ENCODE peak calls at places on chromosomes 2 and 18, in nine cellular contexts. L is AG04449; S is H4; Y is NCI-H2081; H is memory B cell; O is naive thymus-derived CD8-positive, alpha-beta T cell; D is HTR-8/SVneo; G is kidney; W is activated T-cell treated with anti-CD3 and anti-CD28 coated beads for 1 hour. Z is an unnamed sample.
A peak's percentile ranks its signal among the peaks of the same experiment; 100 is the strongest.

GRCh38 chr2:98486374-98486981 is 41.8 kb downstream of the INPP4A start:
- DNase-seq in S (no peak), G (no peak), H (no peak), O (no peak), L (no peak), D (no peak), Y (no peak), W (no peak), Z (no peak)

GRCh38 chr2:203824653-203825052 is 42.9 kb upstream of the CTLA4 start:
- DNase-seq in S (no peak), W (no peak), D (no peak), O (no peak), Y (no peak), G (no peak), H (no peak), L (no peak), Z (no peak)

GRCh38 chr2:57908736-57909161 is 137.9 kb upstream of the VRK2 start:
- DNase-seq in D (no peak), L (no peak), H (no peak), Y (no peak), W (no peak), G (no peak), O (no peak), S (no peak), Z (no peak)

GRCh38 chr2:156333951-156334495 is 1.5 kb upstream of the NR4A2 start:
- DNase-seq in L (no peak), S (peak; percentile 17), D (peak; percentile 22), Y (peak; percentile 81), W (no peak), H (peak; percentile 78), G (peak; percentile 93), O (peak; percentile 85), Z (peak; percentile 88)

GRCh38 chr18:50475538-50476193 is 84.2 kb upstream of the MAPK4 start:
- DNase-seq in G (no peak), S (no peak), H (no peak), L (no peak), D (no peak), Y (no peak), W (no peak), O (no peak), Z (no peak)

GRCh38 chr2:16176971-16177480 is 236.7 kb downstream of the MYCN start:
- DNase-seq in L (no peak), O (no peak), H (no peak), S (no peak), Y (no peak), W (no peak), D (no peak), G (no peak), Z (no peak)

GRCh38 chr2:1804865-1805264 is 60.5 kb upstream of the PXDN start:
- DNase-seq in H (no peak), D (no peak), Y (no peak), S (no peak), L (no peak), G (peak; percentile 20), W (no peak), O (no peak), Z (peak; percentile 21)

GRCh38 chr2:240993446-240994160 is 4.8 kb upstream of the SNED1 start:
- DNase-seq in O (no peak), H (no peak), Y (no peak), D (no peak), W (no peak), S (no peak), G (peak; percentile 59), L (no peak), Z (no peak)

GRCh38 chr2:234164499-234165409 is 114.3 kb downstream of the SPP2 start:
- DNase-seq in S (no peak), O (peak; percentile 52), D (no peak), W (peak; percentile 39), L (no peak), H (peak; percentile 67), Y (no peak), G (peak; percentile 72), Z (no peak)

GRCh38 chr18:75161629-75162028 is 47.3 kb downstream of the PTGR3 start:
- DNase-seq in G (no peak), H (no peak), W (no peak), S (peak; percentile 89), D (no peak), Y (peak; percentile 75), L (no peak), O (peak; percentile 40), Z (no peak)

GRCh38 chr2:96681540-96681939 is 39.0 kb downstream of the FER1L5 start:
- DNase-seq in G (no peak), H (no peak), W (no peak), S (no peak), L (no peak), Y (no peak), D (no peak), O (no peak), Z (no peak)

GRCh38 chr2:7508220-7508943 is 591.2 kb downstream of the RNF144A start:
- DNase-seq in H (no peak), G (no peak), L (no peak), D (no peak), S (no peak), W (no peak), O (no peak), Y (peak; percentile 97), Z (no peak)

GRCh38 chr18:13562494-13563029 is 163.8 kb downstream of the FAM210A start:
- DNase-seq in D (no peak), G (no peak), H (peak; percentile 55), S (no peak), Y (no peak), O (peak; percentile 35), L (no peak), W (peak; percentile 25), Z (peak; percentile 75)

GRCh38 chr2:96815326-96816126 is 542 bp upstream of the CNNM3 start:
- DNase-seq in G (peak; percentile 76), L (no peak), H (no peak), O (no peak), Y (peak; percentile 13), W (peak; percentile 28), D (peak; percentile 75), S (no peak), Z (no peak)

GRCh38 chr2:26274058-26274613 is 29.4 kb downstream of the HADHB start:
- DNase-seq in D (peak; percentile 18), O (no peak), H (no peak), W (no peak), L (peak; percentile 36), S (peak; percentile 63), G (no peak), Y (peak; percentile 57), Z (no peak)

GRCh38 chr2:150178591-150178990 is 308.9 kb downstream of the RND3 start:
- DNase-seq in S (no peak), G (no peak), O (no peak), L (no peak), W (no peak), D (no peak), Y (no peak), H (no peak), Z (no peak)

GRCh38 chr2:177078416-177078815 is 134.2 kb upstream of the HNRNPA3 start:
- DNase-seq in D (no peak), H (no peak), Y (no peak), W (no peak), G (no peak), S (peak; percentile 27), O (no peak), L (no peak), Z (peak; percentile 87)

GRCh38 chr2:24870440-24870839 is 49.6 kb downstream of the ADCY3 start:
- DNase-seq in L (no peak), O (no peak), D (no peak), H (no peak), G (no peak), Y (no peak), S (no peak), W (no peak), Z (no peak)

GRCh38 chr2:129849559-129850160 is 129.8 kb upstream of the RAB6C start:
- DNase-seq in O (peak; percentile 70), G (no peak), H (no peak), Y (peak; percentile 60), D (peak; percentile 52), S (peak; percentile 74), W (no peak), L (peak; percentile 33), Z (no peak)

GRCh38 chr2:151691621-151692020 is 42.7 kb downstream of the NEB start:
- DNase-seq in H (no peak), S (no peak), G (no peak), L (no peak), Y (no peak), D (no peak), O (no peak), W (no peak), Z (no peak)